ENCODE peak calls at places on chromosomes 1 and 21, in six cellular contexts. U, L, Q, R, A and Y are unnamed samples.

GRCh38 chr1:10852486-10852885 is 56.0 kb upstream of the CASZ1 start:
- DNase-seq in U (no peak), L (no peak), Q (no peak), R (no peak), A (peak), Y (no peak)

GRCh38 chr1:234956821-234957329 is 171.8 kb downstream of the TOMM20 start:
- DNase-seq in U (no peak), L (peak), Q (no peak), R (peak), A (no peak), Y (peak)

GRCh38 chr21:34570315-34570714 is 44.6 kb downstream of the RCAN1 start:
- DNase-seq in U (no peak), L (no peak), Q (peak), R (no peak), A (no peak), Y (no peak)

GRCh38 chr1:110012100-110012499 is 22.3 kb upstream of the STRIP1 start:
- DNase-seq in U (no peak), L (no peak), Q (no peak), R (no peak), A (no peak), Y (no peak)

GRCh38 chr1:213127074-213127473 is 76.0 kb downstream of the RPS6KC1 start:
- DNase-seq in U (no peak), L (no peak), Q (no peak), R (no peak), A (peak), Y (no peak)

GRCh38 chr1:152933196-152933595 is 13.8 kb upstream of the SPRR5 start:
- DNase-seq in U (no peak), L (no peak), Q (no peak), R (no peak), A (peak), Y (no peak)

GRCh38 chr1:61853545-61853944 is 111.3 kb downstream of the PATJ start:
- DNase-seq in U (no peak), L (no peak), Q (peak), R (no peak), A (no peak), Y (no peak)

GRCh38 chr1:112389689-112390088 is 6.3 kb upstream of the CTTNBP2NL start:
- DNase-seq in U (no peak), L (no peak), Q (peak), R (no peak), A (no peak), Y (no peak)

GRCh38 chr1:242011879-242012674 is 13.2 kb upstream of the MAP1LC3C start:
- DNase-seq in U (no peak), L (no peak), Q (no peak), R (peak), A (peak), Y (no peak)

DNA sequence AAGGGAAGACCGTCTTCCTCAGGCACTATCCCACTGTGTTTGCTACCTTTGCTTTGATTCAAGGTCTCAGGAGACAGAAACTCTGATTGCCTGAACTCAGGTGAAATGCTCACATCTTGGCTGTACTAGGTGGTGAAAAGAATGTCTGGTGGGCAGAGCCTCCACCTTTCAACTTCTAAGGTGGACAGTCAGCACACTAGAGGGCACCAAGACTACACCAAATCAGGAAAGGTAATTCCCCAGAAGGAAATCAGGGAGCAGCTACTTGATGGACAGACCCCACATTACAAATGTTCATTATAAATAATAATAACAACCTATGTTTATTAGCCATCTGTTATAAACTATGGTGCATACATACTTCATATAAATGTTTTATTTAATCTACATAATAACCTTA is 220.9 kb downstream of the ATG4C start:
- DNase-seq in U (no peak), L (peak), Q (peak), R (peak), A (no peak), Y (no peak)
- TF ChIP-seq CTCF in U (no peak), L (no peak), Q (peak), R (peak), A (peak), Y (peak)

DNA sequence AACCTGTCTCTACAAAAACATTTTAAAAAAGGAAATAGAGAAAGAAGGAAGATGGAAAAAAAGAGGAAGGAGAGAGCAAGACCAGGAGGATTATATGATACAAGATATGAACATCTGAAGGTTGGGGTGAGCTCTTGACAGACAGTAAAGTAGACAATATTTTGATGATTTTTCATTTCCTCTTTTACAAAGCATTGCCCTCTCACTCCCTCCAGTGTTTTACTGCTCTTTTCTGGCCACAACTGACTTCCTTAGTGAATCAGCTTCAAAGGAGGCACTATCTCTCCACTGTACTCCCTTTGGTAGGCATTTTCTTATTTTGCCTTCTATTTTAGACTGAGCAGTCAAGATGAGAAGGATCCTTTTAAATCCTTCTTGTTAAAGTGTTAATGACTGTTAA is 296.7 kb downstream of the KCTD3 start:
- DNase-seq in U (no peak), L (no peak), Q (no peak), R (no peak), A (no peak), Y (no peak)
- TF ChIP-seq CTCF in U (no peak), L (no peak), Q (no peak), R (no peak), A (no peak), Y (no peak)

DNA sequence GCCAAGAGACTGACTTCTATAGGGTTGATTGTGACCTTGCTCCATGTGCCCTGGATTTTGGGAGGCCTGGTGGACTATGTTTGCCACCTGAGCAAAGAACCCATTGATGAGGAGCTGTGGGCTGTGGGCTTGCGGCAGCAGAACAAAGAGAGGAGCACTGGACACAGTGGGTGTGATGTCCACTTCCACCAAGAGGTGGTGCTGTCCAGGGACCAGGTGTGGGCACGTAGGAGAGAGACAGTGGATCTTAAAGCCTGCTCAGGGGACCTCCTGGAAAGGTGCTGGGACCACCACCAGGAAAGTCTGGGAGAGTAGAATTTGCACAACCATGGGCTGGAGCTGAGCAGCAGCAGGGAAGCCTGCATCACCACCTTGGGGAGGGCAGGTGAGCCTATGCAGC is 106.7 kb upstream of the ETS2 start:
- DNase-seq in U (no peak), L (peak), Q (no peak), R (peak), A (no peak), Y (peak)
- TF ChIP-seq CTCF in U (no peak), L (peak), Q (peak), R (peak), A (peak), Y (no peak)

GRCh38 chr1:3236955-3237354 is 168.0 kb downstream of the PRDM16 start:
- DNase-seq in U (no peak), L (no peak), Q (no peak), R (no peak), A (no peak), Y (no peak)

GRCh38 chr1:3240524-3241235 is 171.7 kb downstream of the PRDM16 start:
- DNase-seq in U (peak), L (peak), Q (no peak), R (peak), A (no peak), Y (no peak)

GRCh38 chr1:3237570-3237969 is 168.6 kb downstream of the PRDM16 start:
- DNase-seq in U (no peak), L (no peak), Q (no peak), R (no peak), A (no peak), Y (no peak)

GRCh38 chr1:3237994-3238704 is 169.1 kb downstream of the PRDM16 start:
- DNase-seq in U (peak), L (no peak), Q (no peak), R (no peak), A (no peak), Y (no peak)

GRCh38 chr1:3238705-3239278 is 169.8 kb downstream of the PRDM16 start:
- DNase-seq in U (no peak), L (no peak), Q (no peak), R (no peak), A (no peak), Y (no peak)
- TF ChIP-seq CTCF in U (no peak), L (no peak), Q (no peak), R (no peak), A (no peak), Y (no peak)

DNA sequence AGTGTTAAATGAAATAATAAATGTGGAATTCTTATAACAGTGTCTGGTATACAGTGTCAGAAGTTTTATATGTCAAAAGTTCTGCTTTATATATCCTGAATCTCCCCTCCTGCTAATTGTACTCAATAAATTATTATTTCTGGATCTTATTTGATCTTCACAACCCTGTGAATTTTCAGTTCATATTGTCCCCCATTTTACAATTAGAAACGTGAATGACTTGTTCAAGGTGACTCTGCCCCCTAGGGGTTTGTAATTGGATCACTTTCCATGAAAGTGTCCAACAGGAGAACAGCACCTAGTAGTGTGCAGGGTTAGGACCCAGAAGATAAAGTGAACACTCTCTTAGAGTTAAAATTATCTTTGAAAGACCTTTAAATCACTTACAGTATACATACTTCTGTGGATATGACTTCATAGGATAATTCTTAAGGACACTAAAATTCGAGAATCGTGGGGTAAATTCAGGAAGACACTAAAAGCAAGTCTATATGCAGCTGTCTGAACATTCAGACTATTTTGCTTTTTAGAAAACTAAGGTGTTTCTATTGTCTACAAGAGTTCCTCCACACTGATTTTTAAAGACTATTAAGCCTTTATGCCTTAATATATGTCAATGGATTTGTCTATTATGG is 4.5 kb upstream of the DDR2 start:
- DNase-seq in U (no peak), L (no peak), Q (peak), R (peak), A (no peak), Y (no peak)
- TF ChIP-seq CTCF in U (no peak), L (peak), Q (peak), R (peak), A (peak), Y (peak)

GRCh38 chr1:119898520-119898919 is 2.2 kb upstream of the ADAM30 start:
- DNase-seq in U (no peak), L (no peak), Q (no peak), R (no peak), A (no peak), Y (no peak)

GRCh38 chr1:119893238-119893791 is 3.0 kb downstream of the ADAM30 start:
- DNase-seq in U (no peak), L (no peak), Q (no peak), R (no peak), A (no peak), Y (no peak)

GRCh38 chr1:119893827-119894700 is 2.3 kb downstream of the ADAM30 start:
- DNase-seq in U (no peak), L (no peak), Q (no peak), R (no peak), A (no peak), Y (no peak)

GRCh38 chr1:119895102-119895501 is 1.2 kb downstream of the ADAM30 start:
- DNase-seq in U (no peak), L (no peak), Q (no peak), R (no peak), A (no peak), Y (no peak)

GRCh38 chr1:119896303-119896702 is at the start of gene ADAM30:
- DNase-seq in U (no peak), L (peak), Q (no peak), R (peak), A (no peak), Y (no peak)
- TF ChIP-seq CTCF in U (no peak), L (no peak), Q (peak), R (peak), A (no peak), Y (no peak)

DNA sequence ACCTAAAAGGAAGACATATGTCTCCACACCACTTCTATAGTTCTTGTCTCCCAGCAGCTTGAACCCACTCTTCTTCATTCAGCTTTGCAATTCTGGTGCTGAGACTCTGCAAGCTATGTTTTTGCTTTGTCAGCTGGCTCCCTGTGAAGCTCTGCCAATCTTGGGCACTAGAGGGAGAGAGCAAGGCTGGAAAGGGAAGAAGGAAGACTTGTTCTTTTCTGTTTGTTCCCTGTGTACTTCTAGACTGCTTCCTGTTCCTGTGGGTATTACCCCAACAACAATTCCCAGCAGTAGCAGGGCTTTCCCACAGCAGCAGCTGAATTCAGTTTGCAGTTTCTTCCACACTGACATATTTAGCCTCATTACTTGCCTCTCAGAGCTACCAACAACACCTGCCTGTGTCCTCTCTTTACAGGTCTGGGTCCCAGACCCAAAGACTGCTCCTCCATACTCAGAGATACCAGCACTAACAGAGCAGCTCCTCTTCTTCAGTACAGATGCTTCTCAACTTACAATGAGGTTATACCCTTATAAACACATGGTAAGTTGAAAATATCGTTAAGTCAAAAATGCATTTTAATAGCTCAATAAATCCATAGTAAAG is 275.2 kb upstream of the NEGR1 start:
- DNase-seq in U (no peak), L (peak), Q (peak), R (peak), A (peak), Y (no peak)
- TF ChIP-seq CTCF in U (no peak), L (no peak), Q (peak), R (peak), A (peak), Y (no peak)

DNA sequence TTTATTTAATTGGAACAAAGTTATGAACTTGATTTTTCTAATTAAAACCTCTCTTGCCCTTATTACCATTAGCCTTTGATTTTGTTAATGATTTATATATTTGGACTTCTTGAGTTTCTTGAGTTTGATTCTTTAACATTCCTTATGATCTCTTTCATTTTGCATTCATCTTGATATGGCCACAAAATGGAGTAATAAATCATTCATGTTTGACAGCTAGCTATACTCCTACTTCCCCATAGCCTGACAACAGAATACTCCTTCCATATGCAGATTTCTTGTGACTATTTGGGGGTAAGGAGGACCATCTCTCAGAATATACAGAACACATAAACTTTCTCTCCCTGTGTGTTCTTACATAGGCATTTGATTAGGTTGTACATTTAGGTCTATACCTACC is 119.6 kb downstream of the SYT14 start:
- DNase-seq in U (no peak), L (no peak), Q (no peak), R (no peak), A (no peak), Y (no peak)
- TF ChIP-seq CTCF in U (no peak), L (no peak), Q (no peak), R (no peak), A (no peak), Y (no peak)

DNA sequence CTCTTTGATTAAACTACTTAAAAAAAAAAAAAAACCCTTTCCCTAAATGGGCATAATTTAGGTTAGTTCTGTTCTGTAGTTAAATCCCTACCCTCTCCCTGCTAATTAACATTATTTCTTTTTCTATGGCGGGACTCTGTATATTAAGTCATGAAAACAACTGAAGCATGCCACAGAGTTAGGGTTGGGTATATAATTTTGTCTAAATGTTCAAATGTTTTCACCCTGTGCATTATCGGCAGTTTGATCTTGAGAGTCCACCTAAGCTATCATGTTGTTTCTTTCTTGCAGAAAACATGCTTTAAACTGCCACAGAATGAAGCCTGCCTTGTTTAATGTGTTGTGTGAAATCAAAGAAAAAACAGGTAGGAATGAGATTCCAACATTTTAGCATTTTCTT is 4.0 kb downstream of the PBX1 start:
- DNase-seq in U (no peak), L (no peak), Q (no peak), R (no peak), A (peak), Y (no peak)
- TF ChIP-seq CTCF in U (no peak), L (no peak), Q (no peak), R (no peak), A (no peak), Y (no peak)